ENCODE peak calls at places on chromosomes 4 and X, in four cellular contexts. H is renal cortical epithelial cell, E is SHP77, V is NB4. U is an unnamed sample.

GRCh38 chr4:54274264-54274663 is 45.2 kb downstream of the PDGFRA start:
- DNase-seq in E (no peak), V (no peak), H (no peak), U (no peak)

GRCh38 chr4:107718351-107718965 is 1.6 kb downstream of the PAPSS1 start:
- DNase-seq in E (no peak), H (no peak), V (peak; percentile 68), U (peak; percentile 53)

GRCh38 chr4:173334891-173335754 is 965 bp upstream of the HMGB2 start:
- DNase-seq in V (peak; percentile 92), H (peak; percentile 86), E (peak; percentile 44), U (peak; percentile 79)

GRCh38 chr4:169189372-169189771 is 81.4 kb downstream of the SH3RF1 start:
- DNase-seq in H (no peak), E (no peak), V (no peak), U (no peak)

GRCh38 chr4:185508162-185508561 is 27.1 kb downstream of the PDLIM3 start:
- DNase-seq in H (peak; percentile 83), V (no peak), E (no peak), U (no peak)

GRCh38 chr4:120844528-120844921 is 78.0 kb downstream of the PRDM5 start:
- DNase-seq in E (no peak), V (no peak), H (peak; percentile 75), U (no peak)

GRCh38 chrX:129777218-129777768 is 2.5 kb upstream of the SASH3 start:
- DNase-seq in E (no peak), H (no peak), V (peak; percentile 89), U (peak; percentile 50)

GRCh38 chr4:85779165-85779564 is 304.2 kb downstream of the ARHGAP24 start:
- DNase-seq in E (no peak), V (no peak), H (peak; percentile 80), U (no peak)

GRCh38 chr4:146134761-146135160 is 40.8 kb upstream of the LSM6 start:
- DNase-seq in E (peak; percentile 65), H (no peak), V (no peak), U (no peak)

GRCh38 chr4:175054980-175055379 is 136.8 kb downstream of the ADAM29 start:
- DNase-seq in H (no peak), V (peak; percentile 1), E (peak; percentile 29), U (no peak)

GRCh38 chr4:1242506-1243450 is 6.2 kb downstream of the CTBP1 start:
- DNase-seq in V (no peak), H (no peak), E (no peak), U (no peak)

GRCh38 chr4:14308229-14308651 is 680.7 kb upstream of the BOD1L1 start:
- DNase-seq in E (no peak), H (no peak), V (no peak), U (no peak)

GRCh38 chr4:88008624-88009235 is 1.3 kb downstream of the PKD2 start:
- DNase-seq in E (no peak), H (peak; percentile 49), V (peak; percentile 38), U (no peak)

GRCh38 chr4:76305971-76306881 is at the start of gene STBD1:
- DNase-seq in E (peak; percentile 73), H (no peak), V (peak; percentile 82), U (peak; percentile 31)

GRCh38 chrX:71859637-71860036 is 51.0 kb upstream of the NHSL2 start:
- DNase-seq in H (peak; percentile 27), E (no peak), V (peak; percentile 36), U (no peak)

GRCh38 chr4:72430050-72430449 is 139.0 kb downstream of the ADAMTS3 start:
- DNase-seq in V (no peak), H (peak; percentile 77), E (no peak), U (no peak)

GRCh38 chrX:308821-309520 is 9.6 kb downstream of the GTPBP6 start:
- DNase-seq in V (no peak), E (no peak), H (no peak), U (no peak)